ENCODE peak calls at places on chromosome 11, in five cellular contexts. J is MM.1S, S is IMR-90, K is A549, L is esophagus squamous epithelium. N is an unnamed sample.

GRCh38 chr11:92626624-92627023 is 342.8 kb upstream of the MTNR1B start:
- DNase-seq in J (no peak), S (no peak), K (no peak), L (no peak), N (no peak)

GRCh38 chr11:86041975-86042378 is 26.9 kb downstream of the PICALM start:
- DNase-seq in J (peak), S (peak), K (peak), L (no peak), N (peak)

GRCh38 chr11:62671272-62671603 is 235 bp upstream of the UQCC3 start:
- DNase-seq in J (no peak), S (no peak), K (no peak), L (no peak), N (peak)

GRCh38 chr11:46976182-46976854 is 39.8 kb downstream of the CSTPP1 start:
- DNase-seq in J (no peak), S (no peak), K (no peak), L (no peak), N (no peak)

GRCh38 chr11:73632996-73633395 is 13.4 kb upstream of the PLEKHB1 start:
- DNase-seq in J (no peak), S (no peak), K (no peak), L (no peak), N (peak)

GRCh38 chr11:13023423-13023822 is 14.3 kb downstream of the RASSF10 start:
- DNase-seq in J (no peak), S (no peak), K (no peak), L (no peak), N (no peak)

GRCh38 chr11:31233425-31233824 is 136.1 kb downstream of the DCDC1 start:
- DNase-seq in J (no peak), S (no peak), K (peak), L (no peak), N (no peak)

GRCh38 chr11:131744847-131745246 is 374.4 kb downstream of the NTM start:
- DNase-seq in J (no peak), S (peak), K (no peak), L (no peak), N (peak)

GRCh38 chr11:17694711-17695110 is 24.7 kb upstream of the MYOD1 start:
- DNase-seq in J (no peak), S (no peak), K (no peak), L (no peak), N (no peak)

GRCh38 chr11:76234704-76235232 is 28.5 kb upstream of the WNT11 start:
- DNase-seq in J (peak), S (no peak), K (no peak), L (no peak), N (no peak)

GRCh38 chr11:29243616-29244015 is 773.2 kb downstream of the KCNA4 start:
- DNase-seq in J (no peak), S (peak), K (no peak), L (no peak), N (no peak)

GRCh38 chr11:65427691-65428577 is 5.3 kb downstream of the NEAT1 start:
- DNase-seq in J (peak), S (peak), K (peak), L (no peak), N (peak)

GRCh38 chr11:77677138-77677537 is 39.5 kb upstream of the CLNS1A start:
- DNase-seq in J (no peak), S (peak), K (no peak), L (no peak), N (no peak)

GRCh38 chr11:17293308-17293707 is 16.8 kb downstream of the NUCB2 start:
- DNase-seq in J (no peak), S (peak), K (no peak), L (no peak), N (no peak)

GRCh38 chr11:118790357-118791014 is 478 bp downstream of the DDX6 start:
- DNase-seq in J (peak), S (peak), K (peak), L (peak), N (peak)

GRCh38 chr11:15307600-15307999 is 192.9 kb downstream of the INSC start:
- DNase-seq in J (no peak), S (no peak), K (no peak), L (no peak), N (no peak)

GRCh38 chr11:66710384-66710930 is 18.6 kb downstream of the SPTBN2 start:
- DNase-seq in J (no peak), S (no peak), K (no peak), L (no peak), N (no peak)

GRCh38 chr11:66857234-66857926 is 516 bp downstream of the LRFN4 start:
- DNase-seq in J (no peak), S (no peak), K (peak), L (no peak), N (no peak)

GRCh38 chr11:67267188-67268035 is 1.1 kb downstream of the GRK2 start:
- DNase-seq in J (peak), S (no peak), K (no peak), L (no peak), N (no peak)

GRCh38 chr11:20464566-20464965 is 77.0 kb downstream of the PRMT3 start:
- DNase-seq in J (no peak), S (no peak), K (no peak), L (no peak), N (no peak)

GRCh38 chr11:17352925-17353227 is 1.3 kb downstream of the NCR3LG1 start:
- DNase-seq in J (peak), S (peak), K (peak), L (no peak), N (no peak)

GRCh38 chr11:60377737-60378136 is 595 bp upstream of the MS4A7 start:
- DNase-seq in J (no peak), S (no peak), K (no peak), L (no peak), N (no peak)

GRCh38 chr11:45098929-45099328 is 47.5 kb upstream of the PRDM11 start:
- DNase-seq in J (no peak), S (no peak), K (no peak), L (no peak), N (no peak)

GRCh38 chr11:18457435-18457834 is 1.8 kb downstream of the LDHAL6A start:
- DNase-seq in J (no peak), S (no peak), K (peak), L (no peak), N (no peak)

GRCh38 chr11:120306519-120307242 is 18.4 kb upstream of the TLCD5 start:
- DNase-seq in J (no peak), S (peak), K (peak), L (no peak), N (peak)
- TF ChIP-seq CTCF in J (no peak), S (peak), K (no peak), L (peak), N (peak)

DNA sequence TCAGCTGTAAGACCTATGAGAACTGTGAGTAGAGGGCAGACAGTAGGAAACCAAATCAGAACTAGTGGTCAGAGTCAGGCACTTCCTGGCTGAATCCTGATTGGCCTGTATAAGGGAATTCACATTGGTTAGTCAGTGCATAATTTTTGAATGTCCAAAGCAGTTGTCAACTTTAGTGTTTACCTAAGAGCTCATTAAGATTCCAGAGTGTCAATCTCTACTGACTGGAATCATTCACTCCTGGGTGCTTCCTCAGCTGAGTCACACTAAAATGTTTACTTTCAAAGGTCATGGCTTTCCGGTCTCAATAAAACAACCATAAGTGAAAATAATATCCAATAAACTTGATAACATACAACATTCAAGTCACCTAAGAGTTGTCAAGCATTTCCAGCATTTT is 306.1 kb downstream of the C11orf87 start:
- DNase-seq in J (no peak), S (no peak), K (peak), L (no peak), N (no peak)
- H3K27ac ChIP-seq in J (no peak), S (no peak), K (no peak), L (no peak), N (no peak)

GRCh38 chr11:9825315-9825714 is 161.4 kb downstream of the SWAP70 start:
- DNase-seq in J (no peak), S (peak), K (no peak), L (no peak), N (no peak)
- TF ChIP-seq CTCF in J (no peak), S (no peak), K (no peak), L (no peak), N (no peak)

GRCh38 chr11:117459121-117459978 is 131.7 kb downstream of the CEP164 start:
- DNase-seq in J (no peak), S (no peak), K (no peak), L (no peak), N (no peak)
- H3K27ac ChIP-seq in J (no peak), S (no peak), K (no peak), L (no peak), N (no peak)

GRCh38 chr11:116605543-116605942 is 167.2 kb downstream of the BUD13 start:
- DNase-seq in J (peak), S (peak), K (peak), L (no peak), N (peak)
- TF ChIP-seq CTCF in J (peak), S (peak), K (peak), L (no peak), N (peak)

DNA sequence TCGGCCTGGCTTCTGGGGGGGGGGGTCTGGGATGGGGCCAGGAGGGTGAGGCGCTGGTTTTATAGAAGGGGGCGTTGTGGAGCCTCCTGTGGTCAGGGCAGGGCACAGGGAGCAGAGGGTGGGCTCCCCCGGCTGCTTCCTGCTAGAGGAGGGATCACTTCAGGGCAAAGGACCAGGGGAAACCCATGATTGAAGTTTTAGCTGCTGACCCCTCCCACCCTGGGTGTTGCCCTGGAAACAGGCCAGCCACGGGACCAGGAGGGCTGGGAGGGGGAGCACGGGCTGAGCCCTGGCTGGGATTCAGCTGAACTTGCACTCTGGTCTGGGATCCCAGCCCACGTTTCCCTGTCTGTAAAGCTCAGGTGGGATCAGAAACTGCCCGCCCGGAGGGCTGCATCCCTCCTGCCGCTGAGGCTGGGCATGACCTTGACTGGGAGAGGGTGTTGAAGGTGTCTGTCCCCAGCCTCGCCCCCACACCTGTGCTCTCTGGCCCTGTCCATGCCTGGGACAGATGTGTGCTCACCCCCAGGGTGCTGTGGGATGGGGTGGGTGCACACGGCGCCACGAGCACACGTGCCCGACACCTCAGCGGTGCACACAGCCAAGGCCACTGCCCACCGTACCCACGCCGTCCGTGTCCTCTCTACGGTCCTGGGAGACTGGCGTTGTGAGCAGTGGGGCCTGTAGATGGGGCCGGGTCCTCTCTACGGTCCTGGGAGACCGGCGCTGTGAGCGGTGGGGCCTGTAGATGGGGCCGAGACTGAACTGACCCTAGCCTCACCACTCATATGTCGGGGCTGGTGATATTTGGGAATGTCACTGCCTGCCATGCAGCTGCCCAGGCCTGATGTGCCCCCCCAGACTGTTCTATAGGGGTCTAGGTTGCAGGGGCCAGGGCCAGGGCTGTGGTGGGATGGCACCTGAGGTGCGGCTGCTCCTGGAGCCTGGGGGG is 2.3 kb downstream of the TSPAN4 start:
- DNase-seq in J (no peak), S (peak), K (peak), L (no peak), N (no peak)
- H3K27ac ChIP-seq in J (no peak), S (peak), K (peak), L (peak), N (no peak)

DNA sequence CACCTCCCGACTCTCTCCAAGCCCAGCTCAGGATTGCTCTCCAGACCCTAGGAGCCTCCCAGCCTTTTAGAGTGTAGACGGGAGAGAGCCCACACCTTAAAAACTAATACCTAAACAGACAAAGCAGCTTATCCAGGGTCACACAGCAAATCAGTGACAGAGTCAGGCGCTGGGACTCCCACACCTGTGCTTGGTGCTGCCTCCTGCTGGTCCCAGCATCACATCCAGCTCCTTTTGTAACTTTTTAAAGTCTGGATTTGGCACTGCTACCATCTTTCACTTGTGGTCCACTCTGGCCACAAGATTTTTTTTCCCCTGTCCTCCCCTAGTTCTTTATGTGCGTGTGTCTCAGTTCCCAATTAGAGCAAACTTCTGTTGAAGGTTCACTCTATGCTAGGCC is 4.7 kb downstream of the ANO1 start:
- DNase-seq in J (peak), S (no peak), K (peak), L (no peak), N (no peak)
- TF ChIP-seq CTCF in J (peak), S (peak), K (peak), L (no peak), N (peak)

GRCh38 chr11:1452744-1453143 is 33.8 kb downstream of the MOB2 start:
- DNase-seq in J (no peak), S (no peak), K (no peak), L (no peak), N (no peak)
- H3K27ac ChIP-seq in J (no peak), S (no peak), K (no peak), L (no peak), N (no peak)